ENCODE peak calls at places on chromosomes 4 and X, in six cellular contexts. Q, H, T, N, L and X are unnamed samples.

GRCh38 chr4:10599574-10599973 is 85.0 kb downstream of the CLNK start:
- DNase-seq in H (no peak), L (no peak), N (no peak), Q (peak; percentile 41), T (no peak), X (no peak)

GRCh38 chrX:63506320-63506719 is 155.2 kb upstream of the SPIN4 start:
- DNase-seq in N (no peak), H (peak; percentile 37), Q (peak; percentile 56), L (peak; percentile 44), T (peak; percentile 7), X (no peak)

GRCh38 chr4:91826186-91826585 is 477.6 kb upstream of the GRID2 start:
- DNase-seq in L (no peak), T (no peak), Q (no peak), H (no peak), N (no peak), X (no peak)

GRCh38 chr4:121113680-121114079 is 41.3 kb upstream of the NDNF start:
- DNase-seq in Q (no peak), L (no peak), T (no peak), H (no peak), N (no peak), X (no peak)

GRCh38 chr4:159160242-159160641 is 57.4 kb downstream of the RAPGEF2 start:
- DNase-seq in Q (no peak), N (no peak), H (no peak), L (no peak), T (peak; percentile 58), X (no peak)

GRCh38 chr4:96352051-96352517 is 512.2 kb downstream of the PDHA2 start:
- DNase-seq in Q (no peak), L (peak; percentile 18), N (peak; percentile 32), T (peak; percentile 16), H (peak; percentile 2), X (no peak)

GRCh38 chr4:1869530-1870327 is 1.5 kb upstream of the NSD2 start:
- DNase-seq in N (no peak), H (no peak), Q (no peak), T (no peak), L (no peak), X (no peak)

GRCh38 chr4:123340381-123340701 is 56.3 kb upstream of the SPRY1 start:
- DNase-seq in T (no peak), H (peak; percentile 85), N (no peak), L (no peak), Q (peak; percentile 95), X (no peak)

GRCh38 chrX:67543818-67544217 is at the start of gene AR:
- DNase-seq in L (no peak), H (peak; percentile 74), N (peak; percentile 74), Q (peak; percentile 28), T (peak; percentile 5), X (peak; percentile 74)

GRCh38 chr4:83644677-83645639 is 109.0 kb downstream of the GPAT3 start:
- DNase-seq in H (peak; percentile 68), T (peak; percentile 41), Q (peak; percentile 65), L (peak; percentile 75), N (no peak), X (no peak)

GRCh38 chr4:121072836-121073362 is 564 bp upstream of the NDNF start:
- DNase-seq in T (peak; percentile 25), L (no peak), Q (no peak), H (no peak), N (peak; percentile 27), X (no peak)

GRCh38 chr4:54539500-54540029 is 118.2 kb upstream of the KIT start:
- DNase-seq in T (peak; percentile 87), Q (peak; percentile 46), N (peak; percentile 74), H (peak; percentile 30), L (peak; percentile 64), X (no peak)

GRCh38 chr4:2296621-2297601 is 35.0 kb upstream of the MXD4 start:
- DNase-seq in N (no peak), Q (no peak), H (no peak), L (no peak), T (peak; percentile 26), X (peak; percentile 44)

GRCh38 chr4:23212558-23212957 is 519.8 kb downstream of the GBA3 start:
- DNase-seq in L (no peak), N (no peak), Q (no peak), T (no peak), H (no peak), X (no peak)

GRCh38 chr4:155005395-155006087 is 202.9 kb upstream of the NPY2R start:
- DNase-seq in H (no peak), N (no peak), L (no peak), T (no peak), Q (peak; percentile 36), X (no peak)

GRCh38 chr4:7153711-7154110 is 38.6 kb upstream of the SORCS2 start:
- DNase-seq in L (no peak), Q (no peak), T (no peak), N (no peak), H (no peak), X (no peak)

GRCh38 chrX:9267415-9267814 is 197.4 kb upstream of the TBL1X start:
- DNase-seq in T (no peak), L (no peak), Q (no peak), N (no peak), H (peak; percentile 65), X (no peak)

GRCh38 chr4:6241062-6241845 is 28.4 kb upstream of the WFS1 start:
- DNase-seq in Q (no peak), T (no peak), L (no peak), N (no peak), H (no peak), X (no peak)

GRCh38 chrX:35380808-35381700 is 417.1 kb upstream of the MAGEB16 start:
- DNase-seq in N (no peak), H (peak; percentile 36), Q (peak; percentile 20), T (peak; percentile 16), L (peak; percentile 2), X (no peak)

GRCh38 chrX:70423937-70424336 is 823 bp downstream of the GDPD2 start:
- DNase-seq in H (no peak), L (no peak), N (no peak), T (no peak), Q (no peak), X (no peak)

GRCh38 chr4:90597927-90598326 is 470.7 kb downstream of the CCSER1 start:
- DNase-seq in T (no peak), L (no peak), H (no peak), N (no peak), Q (no peak), X (no peak)

GRCh38 chr4:147674496-147674895 is 9.5 kb downstream of the PRMT9 start:
- DNase-seq in Q (peak; percentile 77), N (no peak), L (no peak), T (no peak), H (no peak), X (no peak)

GRCh38 chr4:80153800-80154546 is 43.3 kb upstream of the PRDM8 start:
- DNase-seq in N (no peak), L (no peak), Q (peak; percentile 71), H (no peak), T (peak; percentile 10), X (no peak)

GRCh38 chrX:111445485-111445884 is 33.5 kb upstream of the DCX start:
- DNase-seq in H (peak; percentile 39), Q (peak; percentile 32), L (peak; percentile 48), T (peak; percentile 16), N (no peak), X (no peak)

GRCh38 chr4:184861047-184861446 is 35.3 kb upstream of the ACSL1 start:
- DNase-seq in Q (no peak), L (no peak), H (no peak), N (no peak), T (no peak), X (no peak)

GRCh38 chrX:119502727-119503483 is 34.7 kb downstream of the SLC25A5 start:
- DNase-seq in Q (peak; percentile 38), H (peak; percentile 96), N (no peak), L (no peak), T (no peak), X (no peak)

GRCh38 chrX:154048398-154048797 is 28.7 kb upstream of the IRAK1 start:
- DNase-seq in N (no peak), Q (no peak), T (no peak), H (no peak), L (no peak), X (no peak)

GRCh38 chrX:2135421-2135820 is 365.4 kb downstream of the DHRSX start:
- DNase-seq in Q (no peak), N (no peak), T (no peak), H (no peak), L (no peak), X (no peak)
- TF ChIP-seq USF2 in Q (no peak), N (no peak), T (no peak), H (no peak), L (no peak), X (no peak)

DNA sequence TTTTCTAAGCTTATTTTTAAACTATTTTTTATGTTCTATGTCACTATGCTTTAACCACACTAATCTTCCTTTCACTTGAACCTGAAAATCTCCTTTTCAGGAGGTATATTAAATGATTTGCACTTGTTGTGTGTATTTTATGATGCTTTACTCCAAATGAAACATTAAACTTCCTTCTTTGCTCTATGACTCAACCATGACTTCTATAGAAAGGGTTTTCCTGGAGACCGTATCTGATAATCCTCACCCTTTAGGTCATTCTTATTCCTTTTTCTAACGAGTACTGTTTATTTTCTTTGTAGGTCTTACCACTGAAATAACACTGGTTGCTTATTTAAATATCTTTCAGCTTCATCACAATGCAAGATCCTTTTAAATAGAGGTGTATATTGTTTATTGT is 1163.2 kb downstream of the PCDH18 start:
- DNase-seq in H (no peak), N (no peak), Q (peak; percentile 26), L (no peak), T (no peak), X (no peak)
- TF ChIP-seq USF2 in H (no peak), N (no peak), Q (no peak), L (no peak), T (no peak), X (no peak)

DNA sequence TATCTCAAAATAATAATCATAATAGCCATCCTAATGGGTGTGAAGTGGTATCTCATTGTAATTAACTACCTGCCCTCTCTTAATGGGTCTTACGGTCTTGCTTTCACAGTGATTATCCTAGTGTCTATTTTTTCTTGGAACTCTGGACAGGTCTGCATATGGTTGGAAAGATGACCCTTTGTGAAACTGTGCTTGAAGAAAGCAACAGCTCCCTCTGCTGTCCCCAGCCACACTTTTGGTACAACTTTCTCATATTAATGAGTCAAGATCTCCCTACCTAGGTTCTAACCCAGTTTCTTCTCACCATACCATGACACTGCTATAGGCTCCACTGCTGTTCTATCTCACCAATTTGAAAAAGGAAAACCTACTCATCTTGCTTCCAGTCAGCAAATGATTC is 2.4 kb downstream of the TFDP3 start:
- DNase-seq in T (peak; percentile 40), N (peak; percentile 11), Q (peak; percentile 2), L (peak; percentile 29), H (peak; percentile 28), X (no peak)
- TF ChIP-seq USF2 in T (no peak), N (no peak), Q (no peak), L (no peak), H (no peak), X (no peak)

DNA sequence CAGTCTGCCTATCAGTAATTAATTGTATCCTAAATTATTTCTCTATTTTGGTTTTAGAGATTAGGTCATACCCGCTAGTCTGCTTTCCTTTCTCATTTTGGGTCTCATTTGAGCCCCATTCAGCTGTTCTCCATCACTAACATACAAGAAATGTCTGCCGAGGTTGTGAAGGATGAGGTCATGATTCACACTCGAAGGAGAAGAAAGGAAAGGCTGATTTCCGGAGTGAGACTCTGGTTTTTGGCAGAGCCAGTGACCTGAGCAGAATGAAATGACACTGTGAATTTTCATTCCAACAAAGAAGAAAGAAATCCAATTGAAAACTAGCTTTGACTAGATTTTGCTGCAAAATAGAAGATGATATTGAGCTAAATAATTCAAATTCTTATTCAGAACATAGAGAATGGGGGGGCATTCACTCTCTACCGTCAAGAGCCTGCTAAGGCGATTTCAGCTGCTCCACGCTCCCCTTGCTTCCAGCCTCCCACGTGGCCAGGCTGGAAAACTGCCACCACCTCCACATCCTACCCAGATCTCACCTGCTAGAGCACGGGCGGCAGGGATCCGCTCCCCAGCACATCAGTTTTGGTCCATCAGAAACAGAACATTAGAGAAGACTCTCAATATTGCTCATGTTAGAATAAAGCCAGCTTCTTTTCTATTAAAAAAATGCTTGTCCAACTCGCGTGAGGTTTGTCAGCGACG is 39.0 kb downstream of the F11 start:
- DNase-seq in T (no peak), L (no peak), Q (peak; percentile 8), H (no peak), N (no peak), X (no peak)
- TF ChIP-seq USF2 in T (no peak), L (no peak), Q (no peak), H (no peak), N (no peak), X (no peak)